ENCODE peak calls at places on chromosomes 11 and 22, in four cellular contexts. One of them, this sample, is unnamed.

GRCh38 chr11:64911689-64912088 is 5.3 kb downstream of the ATG2A start:
- DNase-seq in GM12878: no peak
- DNase-seq in HepG2: no peak
- DNase-seq in K562: no peak
- DNase-seq in this sample: no peak

GRCh38 chr11:66081505-66081904 is 11.4 kb downstream of the PACS1 start:
- DNase-seq in GM12878: no peak
- DNase-seq in HepG2: no peak
- DNase-seq in K562: no peak
- DNase-seq in this sample: no peak

GRCh38 chr11:72061739-72062396 is 18.5 kb downstream of the NUMA1 start:
- DNase-seq in GM12878: no peak
- DNase-seq in HepG2: no peak
- DNase-seq in K562: no peak
- DNase-seq in this sample: no peak

GRCh38 chr11:96361778-96362177 is 18.8 kb upstream of the MAML2 start:
- DNase-seq in GM12878: no peak
- DNase-seq in HepG2: no peak
- DNase-seq in K562: no peak
- DNase-seq in this sample: no peak

GRCh38 chr11:75430692-75431532 is 2.1 kb downstream of the KLHL35 start:
- DNase-seq in GM12878: no peak
- DNase-seq in HepG2: no peak
- DNase-seq in K562: no peak
- DNase-seq in this sample: no peak

GRCh38 chr22:50610041-50610451 is 9.5 kb downstream of the MAPK8IP2 start:
- DNase-seq in GM12878: no peak
- DNase-seq in HepG2: no peak
- DNase-seq in K562: no peak
- DNase-seq in this sample: no peak

GRCh38 chr11:115627071-115627470 is 122.9 kb upstream of the CADM1 start:
- DNase-seq in GM12878: no peak
- DNase-seq in HepG2: no peak
- DNase-seq in K562: no peak
- DNase-seq in this sample: no peak

GRCh38 chr22:42973536-42973881 is 41.4 kb downstream of the PACSIN2 start:
- DNase-seq in GM12878: no peak
- DNase-seq in HepG2: no peak
- DNase-seq in K562: no peak
- DNase-seq in this sample: no peak

GRCh38 chr11:46489668-46490560 is 98.3 kb upstream of the CHRM4 start:
- DNase-seq in GM12878: no peak
- DNase-seq in HepG2: peak; percentile 59
- DNase-seq in K562: peak; percentile 30
- DNase-seq in this sample: peak; percentile 58

GRCh38 chr11:131938321-131938751 is 567.9 kb downstream of the NTM start:
- DNase-seq in GM12878: peak; percentile 12
- DNase-seq in HepG2: no peak
- DNase-seq in K562: no peak
- DNase-seq in this sample: no peak

GRCh38 chr11:83054904-83055380 is 16.8 kb downstream of the RAB30 start:
- DNase-seq in GM12878: no peak
- DNase-seq in HepG2: peak; percentile 24
- DNase-seq in K562: no peak
- DNase-seq in this sample: no peak

GRCh38 chr11:86179646-86180064 is 64.9 kb upstream of the EED start:
- DNase-seq in GM12878: no peak
- DNase-seq in HepG2: peak; percentile 23
- DNase-seq in K562: no peak
- DNase-seq in this sample: no peak

GRCh38 chr11:86175585-86175984 is 69.0 kb upstream of the EED start:
- DNase-seq in GM12878: no peak
- DNase-seq in HepG2: no peak
- DNase-seq in K562: no peak
- DNase-seq in this sample: no peak

GRCh38 chr11:86174101-86175046 is 70.2 kb upstream of the EED start:
- DNase-seq in GM12878: no peak
- DNase-seq in HepG2: peak; percentile 61
- DNase-seq in K562: peak; percentile 76
- DNase-seq in this sample: no peak

GRCh38 chr11:86177319-86177718 is 67.2 kb upstream of the EED start:
- DNase-seq in GM12878: no peak
- DNase-seq in HepG2: no peak
- DNase-seq in K562: no peak
- DNase-seq in this sample: no peak

DNA sequence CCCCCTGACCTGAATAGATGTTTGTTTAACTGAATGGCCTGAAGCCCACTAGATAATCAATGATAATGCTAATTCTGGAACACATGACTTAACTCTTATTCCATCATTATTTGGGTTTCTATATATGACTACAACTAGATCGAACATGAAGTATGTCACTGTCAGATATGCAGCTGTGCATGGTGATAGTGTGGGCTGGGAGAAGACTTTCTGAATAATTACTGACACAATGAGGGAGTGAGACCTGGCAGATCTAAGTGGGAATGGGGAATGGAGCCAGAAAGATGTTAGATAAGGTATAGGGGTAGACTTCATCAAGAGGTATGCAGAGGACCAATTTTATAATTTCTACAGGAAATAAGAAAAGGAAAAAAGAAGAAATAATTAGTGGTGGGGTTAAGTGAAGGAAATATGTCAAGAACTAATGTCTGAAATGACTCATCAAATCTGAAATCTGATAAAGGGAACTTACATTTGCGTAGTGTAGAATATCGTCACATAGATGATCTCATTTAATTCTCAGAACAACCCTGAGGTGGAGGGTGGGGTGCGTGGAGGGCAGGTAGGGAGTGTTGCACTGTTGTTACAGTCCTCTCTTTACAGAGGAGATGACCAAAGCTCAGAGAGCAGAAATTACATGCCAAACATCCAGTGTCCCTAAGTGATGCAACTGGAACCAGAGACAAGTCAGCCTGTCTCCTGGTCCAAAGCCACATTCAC is 68.2 kb upstream of the EED start:
- DNase-seq in GM12878: no peak
- DNase-seq in HepG2: peak; percentile 42
- DNase-seq in K562: peak; percentile 71
- DNase-seq in this sample: no peak
- TF ChIP-seq SP1 in GM12878: no peak
- TF ChIP-seq SP1 in HepG2: no peak
- TF ChIP-seq SP1 in K562: no peak
- TF ChIP-seq SP1 in this sample: no peak

DNA sequence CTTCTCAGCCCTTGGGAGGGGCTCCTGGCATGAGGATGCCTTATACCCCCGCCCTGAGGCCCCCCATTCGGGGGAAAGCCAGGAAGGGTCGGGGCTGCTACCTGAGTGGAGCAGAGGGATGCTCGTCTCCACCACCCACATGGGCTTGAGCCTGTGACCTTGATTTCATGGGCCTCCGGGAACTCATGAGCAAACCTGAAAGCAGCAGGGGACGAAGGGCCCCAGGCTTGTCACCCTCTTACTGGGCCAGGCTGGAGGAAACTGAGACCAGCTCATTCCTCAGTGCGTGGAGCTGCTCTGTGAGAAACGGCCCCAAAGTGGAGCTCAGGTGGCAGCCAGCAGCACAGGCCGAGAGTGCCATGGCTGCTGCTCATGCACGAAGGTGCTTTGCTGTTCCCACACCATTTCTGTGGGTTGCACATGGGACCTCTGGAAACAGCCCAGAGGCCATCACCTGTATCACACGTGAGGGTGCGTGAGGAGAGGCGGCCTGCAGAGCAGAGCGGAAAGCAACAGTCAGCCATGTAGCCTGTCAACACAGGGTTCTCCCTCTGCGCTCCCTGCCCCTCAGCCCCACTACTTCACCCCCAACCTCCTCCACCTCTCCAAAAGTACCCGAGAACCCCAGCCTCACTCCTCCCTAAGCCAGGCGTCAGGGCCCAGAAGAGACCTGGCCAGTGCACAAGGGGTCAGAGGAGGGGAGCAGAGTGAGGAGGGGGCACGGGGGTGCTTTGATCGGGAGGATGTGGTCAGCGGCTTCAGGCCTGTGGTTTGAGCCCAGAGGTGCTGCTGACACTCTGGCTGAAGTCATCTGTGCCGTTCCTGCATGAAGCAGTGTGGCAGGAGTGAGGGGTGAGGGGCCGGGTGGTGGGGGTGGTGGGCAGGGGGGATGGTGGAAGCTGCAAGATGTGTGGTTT is 14.2 kb upstream of the IL2RB start:
- DNase-seq in GM12878: peak; percentile 90
- DNase-seq in HepG2: no peak
- DNase-seq in K562: no peak
- DNase-seq in this sample: no peak
- TF ChIP-seq BHLHE40 in GM12878: peak; percentile 96
- TF ChIP-seq BHLHE40 in HepG2: no peak
- TF ChIP-seq BHLHE40 in K562: no peak
- TF ChIP-seq BHLHE40 in this sample: no peak

DNA sequence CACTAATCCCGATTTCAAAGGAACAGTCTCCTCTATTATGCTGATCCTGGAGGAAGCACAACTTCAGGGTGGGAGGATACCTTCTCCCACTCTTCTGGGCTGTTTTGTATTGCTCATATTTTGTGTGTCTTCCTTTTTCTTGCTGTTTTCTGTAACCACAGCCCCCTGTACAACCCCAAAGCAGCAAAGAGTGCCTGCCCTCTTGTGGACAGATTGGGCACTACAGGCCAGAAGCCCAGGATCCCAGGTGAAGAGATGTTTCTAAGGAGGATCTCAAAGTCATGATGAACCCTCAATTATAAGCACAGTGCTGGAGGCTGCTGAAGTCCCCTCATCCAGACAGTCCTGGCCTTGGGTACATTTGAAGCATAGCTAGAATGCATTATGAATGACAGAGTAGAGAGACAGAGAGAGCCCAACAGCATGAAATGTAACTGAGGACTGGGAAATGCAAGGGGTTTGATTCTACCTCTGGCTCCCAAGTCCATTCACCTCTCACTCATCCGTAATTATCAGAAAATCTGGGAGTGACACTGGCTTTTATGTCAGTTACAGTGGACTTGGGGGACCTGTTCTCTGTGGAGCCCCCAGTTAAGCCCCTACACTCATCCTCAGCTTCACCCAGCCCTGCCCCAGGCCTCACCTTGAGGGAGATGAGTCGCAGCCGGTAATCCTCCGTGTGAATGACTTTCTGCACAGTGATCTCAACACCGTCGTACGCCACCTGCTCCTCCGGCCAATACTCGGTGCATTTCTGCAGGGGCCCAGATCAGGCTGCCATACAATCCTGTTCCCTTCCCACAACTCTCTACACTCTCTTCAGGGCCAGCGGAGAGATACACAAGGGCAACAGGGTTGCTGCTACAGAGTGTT is 6.2 kb upstream of the IGSF22 start:
- DNase-seq in GM12878: peak; percentile 24
- DNase-seq in HepG2: no peak
- DNase-seq in K562: peak; percentile 68
- DNase-seq in this sample: peak; percentile 63
- TF ChIP-seq SP1 in GM12878: no peak
- TF ChIP-seq SP1 in HepG2: no peak
- TF ChIP-seq SP1 in K562: no peak
- TF ChIP-seq SP1 in this sample: no peak

DNA sequence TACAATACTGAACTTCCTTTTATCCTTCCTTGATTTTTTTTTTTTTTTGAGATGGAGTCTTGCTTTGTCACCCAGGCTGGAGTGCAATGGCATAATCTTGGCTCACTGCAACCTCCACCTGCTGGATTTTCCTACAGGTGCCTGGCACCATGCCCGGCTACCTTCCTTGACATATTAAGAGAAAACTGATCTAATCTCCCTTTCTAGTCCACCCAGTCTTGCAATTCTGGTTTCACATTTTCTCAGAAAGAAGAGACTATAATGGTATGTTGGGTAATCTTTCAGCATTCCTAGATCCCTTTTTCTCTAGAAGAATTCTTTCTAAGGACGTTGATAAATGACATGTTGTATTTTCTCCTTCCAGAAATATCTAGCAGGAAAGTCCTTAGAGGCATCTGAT is 10.3 kb upstream of the HSPA8 start:
- DNase-seq in GM12878: no peak
- DNase-seq in HepG2: no peak
- DNase-seq in K562: no peak
- DNase-seq in this sample: no peak
- TF ChIP-seq BHLHE40 in GM12878: no peak
- TF ChIP-seq BHLHE40 in HepG2: no peak
- TF ChIP-seq BHLHE40 in K562: no peak
- TF ChIP-seq BHLHE40 in this sample: no peak

GRCh38 chr11:130650456-130651068 is 202.1 kb downstream of the ADAMTS15 start:
- DNase-seq in GM12878: no peak
- DNase-seq in HepG2: no peak
- DNase-seq in K562: no peak
- DNase-seq in this sample: no peak

GRCh38 chr11:130651266-130651855 is 202.9 kb downstream of the ADAMTS15 start:
- DNase-seq in GM12878: no peak
- DNase-seq in HepG2: no peak
- DNase-seq in K562: no peak
- DNase-seq in this sample: no peak

GRCh38 chr11:130652671-130653335 is 204.4 kb downstream of the ADAMTS15 start:
- DNase-seq in GM12878: no peak
- DNase-seq in HepG2: no peak
- DNase-seq in K562: no peak
- DNase-seq in this sample: no peak

GRCh38 chr11:130655308-130655707 is 206.9 kb downstream of the ADAMTS15 start:
- DNase-seq in GM12878: no peak
- DNase-seq in HepG2: no peak
- DNase-seq in K562: no peak
- DNase-seq in this sample: no peak

DNA sequence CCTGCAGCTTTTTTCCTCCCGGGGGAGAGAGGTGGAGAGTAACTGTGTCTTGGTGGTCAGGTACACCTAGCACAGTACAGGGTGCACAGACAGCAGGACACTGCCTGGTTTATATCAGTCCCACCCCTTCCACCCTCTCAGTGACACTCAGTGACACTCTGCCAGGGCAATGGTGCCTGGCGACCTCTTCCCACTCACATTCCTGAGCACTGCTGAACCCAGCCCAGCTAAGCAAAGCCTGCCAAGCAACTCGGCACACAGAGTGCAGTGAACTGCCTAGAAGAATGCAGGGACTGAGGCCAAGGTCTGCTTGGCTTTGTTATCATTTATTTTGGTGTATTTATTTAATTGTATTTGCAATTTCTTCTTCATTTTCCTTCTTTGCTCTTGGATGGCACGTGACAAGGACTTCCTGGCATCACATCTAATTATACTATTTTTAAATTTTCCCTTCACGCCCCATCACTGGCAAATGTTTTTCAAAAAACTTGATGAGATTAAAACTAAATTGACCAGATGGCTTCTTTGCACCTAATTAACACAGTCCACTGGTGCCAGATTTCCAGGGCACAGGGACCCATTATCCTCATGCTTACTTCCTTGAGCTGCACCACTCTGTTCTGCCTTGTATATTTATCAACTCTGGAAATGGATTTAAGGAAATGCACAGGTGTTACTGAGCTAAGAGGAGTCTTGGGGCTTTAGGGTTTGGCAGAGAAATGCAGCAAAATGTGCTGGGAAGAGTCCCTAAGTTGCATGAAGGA is 205.6 kb downstream of the ADAMTS15 start:
- DNase-seq in GM12878: no peak
- DNase-seq in HepG2: no peak
- DNase-seq in K562: no peak
- DNase-seq in this sample: no peak
- TF ChIP-seq SP1 in GM12878: no peak
- TF ChIP-seq SP1 in HepG2: no peak
- TF ChIP-seq SP1 in K562: no peak
- TF ChIP-seq SP1 in this sample: no peak

This sample was measured in HEK293T.